ENCODE peak calls at places on chromosome 19, in five cellular contexts. T is NCI-H2107, E is HFFc6, C is NCI-H446 treated with DMSO at 0.1 percent for 48 hours, W is EL. Z is an unnamed sample.

GRCh38 chr19:8075158-8076086 is 22.9 kb downstream of the CCL25 start:
- DNase-seq in T (no peak), E (no peak), C (no peak), W (no peak), Z (no peak)

GRCh38 chr19:49422407-49423277 is 599 bp downstream of the PTH2 start:
- DNase-seq in T (peak), E (no peak), C (no peak), W (peak), Z (peak)

GRCh38 chr19:2477732-2478191 is 1.8 kb downstream of the GADD45B start:
- DNase-seq in T (no peak), E (peak), C (no peak), W (peak), Z (no peak)

GRCh38 chr19:43464089-43464775 is 1.2 kb downstream of the LYPD3 start:
- DNase-seq in T (no peak), E (no peak), C (no peak), W (no peak), Z (no peak)

GRCh38 chr19:13506550-13506878 is 235 bp upstream of the CACNA1A start:
- DNase-seq in T (no peak), E (no peak), C (no peak), W (peak), Z (no peak)

GRCh38 chr19:1163934-1164683 is 10.0 kb downstream of the SBNO2 start:
- DNase-seq in T (no peak), E (no peak), C (no peak), W (no peak), Z (no peak)

GRCh38 chr19:52785506-52785905 is 1.1 kb downstream of the ZNF600 start:
- DNase-seq in T (no peak), E (no peak), C (no peak), W (no peak), Z (no peak)

GRCh38 chr19:3368848-3369336 is 2.5 kb downstream of the NFIC start:
- DNase-seq in T (no peak), E (peak), C (no peak), W (peak), Z (no peak)

GRCh38 chr19:46660008-46660517 is 919 bp downstream of the DACT3 start:
- DNase-seq in T (no peak), E (no peak), C (no peak), W (no peak), Z (no peak)

GRCh38 chr19:35882074-35882832 is 13.9 kb downstream of the APLP1 start:
- DNase-seq in T (peak), E (peak), C (peak), W (peak), Z (no peak)

GRCh38 chr19:47093841-47094240 is 19.7 kb downstream of the ZC3H4 start:
- DNase-seq in T (no peak), E (no peak), C (no peak), W (no peak), Z (no peak)

GRCh38 chr19:623974-624373 is 9.4 kb downstream of the POLRMT start:
- DNase-seq in T (no peak), E (peak), C (no peak), W (peak), Z (no peak)

GRCh38 chr19:55179570-55180484 is at the start of gene SYT5:
- DNase-seq in T (no peak), E (no peak), C (no peak), W (peak), Z (no peak)

GRCh38 chr19:16319466-16319865 is 5.2 kb upstream of the KLF2 start:
- DNase-seq in T (no peak), E (no peak), C (no peak), W (no peak), Z (no peak)

GRCh38 chr19:33375760-33376159 is 2.3 kb downstream of the CEBPG start:
- DNase-seq in T (no peak), E (peak), C (no peak), W (peak), Z (no peak)

GRCh38 chr19:56720281-56720680 is 48.7 kb upstream of the ZNF835 start:
- DNase-seq in T (no peak), E (no peak), C (no peak), W (no peak), Z (no peak)

GRCh38 chr19:5623397-5624153 is 692 bp downstream of the SAFB start:
- DNase-seq in T (no peak), E (no peak), C (no peak), W (no peak), Z (no peak)

GRCh38 chr19:29966594-29967249 is 24.7 kb downstream of the URI1 start:
- DNase-seq in T (no peak), E (peak), C (no peak), W (peak), Z (no peak)

GRCh38 chr19:2289714-2290435 is 7.9 kb upstream of the PEAK3 start:
- DNase-seq in T (no peak), E (no peak), C (no peak), W (no peak), Z (no peak)

GRCh38 chr19:16260160-16260793 is 62.6 kb downstream of the AP1M1 start:
- DNase-seq in T (no peak), E (no peak), C (no peak), W (no peak), Z (no peak)

GRCh38 chr19:47221080-47221841 is 9.7 kb downstream of the BBC3 start:
- DNase-seq in T (no peak), E (no peak), C (no peak), W (no peak), Z (no peak)

GRCh38 chr19:5691930-5692784 is 2.1 kb downstream of the RPL36 start:
- DNase-seq in T (no peak), E (no peak), C (no peak), W (peak), Z (no peak)

GRCh38 chr19:1038995-1039645 is 787 bp upstream of the ABCA7 start:
- DNase-seq in T (no peak), E (no peak), C (no peak), W (peak), Z (no peak)

GRCh38 chr19:2509096-2509495 is 33.2 kb downstream of the GADD45B start:
- DNase-seq in T (no peak), E (no peak), C (no peak), W (no peak), Z (no peak)

Z was measured in NCI-H510A.